ENCODE peak calls at places on chromosomes 13 and 19, in four cellular contexts. B is fibroblast of lung, F is heart left ventricle, E is heart right ventricle. P is an unnamed sample.

GRCh38 chr19:31528261-31528660 is 179.0 kb upstream of the TSHZ3 start:
- DNase-seq in B (no peak), E (no peak), F (no peak), P (no peak)

GRCh38 chr13:48078251-48078656 is 16.6 kb downstream of the MED4 start:
- DNase-seq in F (no peak), E (no peak), B (no peak), P (no peak)

GRCh38 chr13:26558074-26558805 is 757 bp downstream of the WASF3 start:
- DNase-seq in B (peak; percentile 19), F (no peak), E (peak; percentile 30), P (no peak)

GRCh38 chr19:35055715-35056179 is 14.2 kb downstream of the HPN start:
- DNase-seq in F (no peak), B (no peak), E (no peak), P (no peak)

GRCh38 chr13:48808689-48809088 is 155.0 kb downstream of the CYSLTR2 start:
- DNase-seq in B (no peak), F (no peak), E (no peak), P (no peak)

GRCh38 chr19:33871605-33872004 is 74.9 kb downstream of the KCTD15 start:
- DNase-seq in E (no peak), B (no peak), F (no peak), P (no peak)

GRCh38 chr19:4722671-4723464 is 774 bp downstream of the DPP9 start:
- DNase-seq in E (no peak), B (peak; percentile 78), F (no peak), P (no peak)

GRCh38 chr19:7870571-7871279 is 3.5 kb downstream of the PRR36 start:
- DNase-seq in F (peak; percentile 61), E (no peak), B (peak; percentile 10), P (no peak)

GRCh38 chr19:19531951-19532805 is 3.5 kb downstream of the YJEFN3 start:
- DNase-seq in E (peak; percentile 90), F (peak; percentile 86), B (peak; percentile 51), P (peak; percentile 76)

GRCh38 chr19:16778796-16779411 is 50.3 kb upstream of the SIN3B start:
- DNase-seq in E (peak; percentile 33), B (peak; percentile 57), F (no peak), P (peak; percentile 84)

GRCh38 chr19:49615861-49616260 is 24.1 kb downstream of the RRAS start:
- DNase-seq in F (no peak), E (no peak), B (no peak), P (no peak)

GRCh38 chr13:96460571-96460970 is 370.7 kb downstream of the HS6ST3 start:
- DNase-seq in F (no peak), E (no peak), B (no peak), P (no peak)

GRCh38 chr13:66623129-66623528 is 607.0 kb downstream of the PCDH9 start:
- DNase-seq in F (no peak), E (no peak), B (no peak), P (no peak)

GRCh38 chr13:32314968-32315254 is 252 bp downstream of the ZAR1L start:
- DNase-seq in E (no peak), F (peak; percentile 41), B (peak; percentile 63), P (peak; percentile 70)

GRCh38 chr19:44807162-44807561 is 1.7 kb upstream of the BCAM start:
- DNase-seq in E (no peak), F (no peak), B (no peak), P (no peak)

GRCh38 chr13:40472427-40473220 is 193.8 kb downstream of the FOXO1 start:
- DNase-seq in E (no peak), B (no peak), F (no peak), P (no peak)

GRCh38 chr13:22144806-22145205 is 473.9 kb downstream of the FGF9 start:
- DNase-seq in E (no peak), F (no peak), B (no peak), P (no peak)

GRCh38 chr19:277581-278165 is 13.5 kb downstream of the PLPP2 start:
- DNase-seq in E (no peak), F (no peak), B (peak; percentile 43), P (no peak)

GRCh38 chr13:73702419-73703071 is 431.7 kb downstream of the KLF12 start:
- DNase-seq in E (no peak), B (no peak), F (no peak), P (no peak)

GRCh38 chr19:2455481-2456300 is 1.1 kb downstream of the LMNB2 start:
- DNase-seq in E (peak; percentile 39), B (no peak), F (peak; percentile 51), P (no peak)

DNA sequence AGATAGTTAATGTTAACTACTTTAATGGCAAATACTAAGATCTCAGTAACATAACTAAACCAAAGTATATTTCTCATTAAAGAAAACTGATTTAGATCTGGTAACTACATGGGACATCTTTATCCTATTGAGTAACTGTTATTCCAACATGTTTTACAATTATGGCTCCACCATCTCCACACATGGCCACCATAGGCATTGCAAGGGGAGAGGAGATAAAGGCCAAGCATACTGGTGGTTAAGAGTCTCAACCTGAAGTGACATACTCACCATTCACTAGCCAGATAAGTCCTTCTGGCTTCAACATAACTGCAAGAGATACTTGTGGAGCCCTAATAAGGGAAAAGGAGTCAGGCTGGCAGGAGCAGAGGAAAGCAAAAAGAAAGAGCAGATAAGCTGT is 1586.4 kb upstream of the SPRY2 start:
- DNase-seq in F (no peak), E (no peak), B (no peak), P (no peak)
- TF ChIP-seq CTCF in F (no peak), E (no peak), B (no peak), P (no peak)

GRCh38 chr13:107375701-107376350 is 807.9 kb upstream of the ARGLU1 start:
- DNase-seq in B (no peak), F (no peak), E (no peak), P (no peak)

GRCh38 chr13:107374038-107374437 is 806.1 kb upstream of the ARGLU1 start:
- DNase-seq in E (no peak), B (no peak), F (no peak), P (no peak)

GRCh38 chr13:107370036-107370785 is 802.3 kb upstream of the ARGLU1 start:
- DNase-seq in F (no peak), B (peak; percentile 78), E (no peak), P (no peak)

GRCh38 chr13:107376393-107377085 is 808.6 kb upstream of the ARGLU1 start:
- DNase-seq in E (no peak), F (no peak), B (no peak), P (no peak)

DNA sequence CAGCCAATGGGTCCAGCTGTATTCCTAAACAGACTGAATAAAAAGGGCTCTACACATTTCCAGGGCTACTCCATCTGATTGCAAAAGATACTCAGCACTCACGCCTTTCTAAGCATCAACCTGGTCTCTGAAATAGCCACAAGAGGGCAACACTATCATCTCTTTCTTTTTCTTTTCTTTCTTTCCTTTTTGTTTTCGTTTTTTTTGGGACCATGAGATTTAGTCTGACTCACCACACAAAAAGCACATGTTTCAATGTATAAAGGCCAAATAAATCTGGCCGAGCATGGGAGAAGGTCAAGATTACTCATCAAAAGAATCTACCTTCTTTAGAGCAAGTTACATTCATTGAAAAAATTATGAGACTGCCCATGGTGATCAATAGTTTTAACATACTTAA is 805.6 kb upstream of the ARGLU1 start:
- DNase-seq in E (no peak), B (peak; percentile 91), F (no peak), P (no peak)
- TF ChIP-seq CTCF in E (peak; percentile 40), B (peak; percentile 42), F (no peak), P (no peak)

DNA sequence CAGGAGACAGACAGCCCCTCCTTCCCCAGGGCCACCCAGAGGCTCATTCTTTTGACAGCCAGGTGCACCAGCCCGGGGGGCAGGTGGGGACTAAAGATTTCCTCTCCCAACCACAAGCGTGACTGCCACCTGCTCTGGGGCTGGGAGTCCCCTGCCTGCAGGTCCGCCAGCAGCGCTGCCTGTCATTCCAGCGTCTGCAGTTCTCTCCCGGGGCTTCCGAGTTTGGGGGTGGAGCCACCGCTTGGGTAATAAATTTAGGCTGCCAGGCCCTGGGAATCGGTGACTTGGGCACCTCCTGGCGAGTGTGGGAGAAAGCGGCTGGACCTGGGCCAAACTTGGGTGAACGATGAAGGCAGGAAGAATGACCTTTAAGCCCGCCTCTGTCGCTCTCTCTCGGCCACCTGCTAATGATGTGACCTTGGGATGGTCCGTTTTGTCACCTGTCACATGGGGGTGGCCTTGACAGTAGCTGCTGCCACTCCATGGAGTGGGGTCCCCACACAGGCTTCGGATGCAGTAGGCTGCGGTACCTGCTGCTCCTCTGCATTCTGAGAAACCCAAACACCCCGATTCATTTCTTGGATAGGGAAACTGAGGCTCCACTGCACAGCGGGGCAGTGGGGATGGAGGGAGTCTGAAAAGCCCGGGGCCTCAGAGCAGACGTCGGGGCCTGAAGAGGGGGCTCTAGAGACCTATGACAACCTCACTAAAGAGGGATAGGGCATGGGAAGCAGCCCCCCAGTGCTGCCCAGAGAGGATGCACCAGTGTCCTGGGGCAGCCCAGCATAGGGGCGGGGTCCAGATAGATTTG is 12.8 kb downstream of the FUT6 start:
- DNase-seq in E (peak; percentile 71), B (peak; percentile 31), F (peak; percentile 83), P (no peak)
- TF ChIP-seq CTCF in E (peak; percentile 43), B (no peak), F (no peak), P (no peak)

DNA sequence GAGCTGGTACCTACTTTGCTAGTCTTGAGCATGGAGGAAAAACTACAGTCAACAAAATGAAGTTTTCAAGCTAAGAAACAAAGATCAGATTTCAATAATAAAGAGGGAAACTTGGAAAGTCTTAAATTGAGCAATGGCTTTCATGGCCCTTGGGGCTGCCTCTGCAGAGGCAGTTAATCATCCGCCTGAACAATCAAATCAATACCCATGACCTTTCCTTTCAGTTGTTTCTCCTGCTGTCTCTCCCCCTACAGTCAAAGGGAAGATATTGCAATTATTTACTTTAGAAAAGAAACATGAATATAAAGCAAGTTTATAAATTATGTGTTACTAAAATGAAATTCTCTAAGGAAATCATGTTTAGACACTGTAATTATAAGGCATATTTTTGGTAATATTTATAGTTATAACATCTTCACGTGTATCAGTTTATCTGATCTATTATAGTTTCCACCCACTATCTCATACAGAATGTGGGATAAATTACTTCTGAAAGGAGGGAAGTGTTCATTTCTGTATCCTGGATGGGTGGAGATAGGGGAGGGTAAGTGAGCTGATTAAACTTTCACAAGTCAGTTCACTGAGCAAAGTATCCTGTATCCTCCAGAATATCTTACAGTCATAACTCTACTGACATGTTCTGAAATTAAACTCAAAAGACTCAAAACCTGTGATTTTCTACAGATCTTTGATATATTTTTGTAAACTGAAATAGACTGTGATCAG is 72.4 kb upstream of the TSC22D1 start:
- DNase-seq in E (no peak), B (no peak), F (no peak), P (no peak)
- TF ChIP-seq CTCF in E (peak; percentile 26), B (peak; percentile 28), F (no peak), P (peak; percentile 38)